ENCODE peak calls at places on chromosomes 13 and 19, in four cellular contexts. V, P, D and J are unnamed samples.

GRCh38 chr13:94249512-94249911 is 230.0 kb downstream of the DCT start:
- DNase-seq in P (peak; percentile 61), V (peak; percentile 39), D (no peak), J (no peak)

GRCh38 chr13:79405501-79405830 is 589 bp downstream of the RBM26 start:
- DNase-seq in V (no peak), P (peak; percentile 33), D (no peak), J (no peak)

GRCh38 chr13:111344471-111345191 is 24.2 kb downstream of the TEX29 start:
- DNase-seq in V (peak; percentile 91), D (no peak), P (no peak), J (no peak)

GRCh38 chr19:36032251-36033104 is at the start of gene CLIP3:
- DNase-seq in V (peak; percentile 91), P (no peak), D (peak; percentile 17), J (peak; percentile 81)

GRCh38 chr13:81051873-81052272 is 710.9 kb upstream of the SPRY2 start:
- DNase-seq in V (peak; percentile 36), P (no peak), D (no peak), J (no peak)

GRCh38 chr13:60051754-60052153 is 112.0 kb downstream of the DIAPH3 start:
- DNase-seq in D (no peak), V (no peak), P (no peak), J (no peak)

GRCh38 chr13:19927117-19927734 is 31.3 kb upstream of the ZMYM2 start:
- DNase-seq in P (peak; percentile 38), V (peak; percentile 22), D (no peak), J (no peak)

GRCh38 chr13:52846567-52847321 is 1.7 kb downstream of the PCDH8 start:
- DNase-seq in P (peak; percentile 21), V (peak; percentile 95), D (no peak), J (peak; percentile 19)

GRCh38 chr13:76677047-76677446 is 209.2 kb downstream of the KCTD12 start:
- DNase-seq in D (no peak), V (no peak), P (no peak), J (no peak)

GRCh38 chr13:112249644-112250610 is 126.2 kb upstream of the SPACA7 start:
- DNase-seq in P (no peak), V (peak; percentile 59), D (no peak), J (no peak)

GRCh38 chr13:104592127-104592526 is 1525.9 kb upstream of the SLC10A2 start:
- DNase-seq in P (peak; percentile 32), V (no peak), D (no peak), J (no peak)

GRCh38 chr13:97240789-97241734 is 18.9 kb downstream of the MBNL2 start:
- DNase-seq in V (no peak), D (no peak), P (no peak), J (no peak)
- H3K27ac ChIP-seq in V (no peak overlapping the region), D (no peak overlapping the region), P (no peak overlapping the region), J (peak overlapping the region; percentile 97)

DNA sequence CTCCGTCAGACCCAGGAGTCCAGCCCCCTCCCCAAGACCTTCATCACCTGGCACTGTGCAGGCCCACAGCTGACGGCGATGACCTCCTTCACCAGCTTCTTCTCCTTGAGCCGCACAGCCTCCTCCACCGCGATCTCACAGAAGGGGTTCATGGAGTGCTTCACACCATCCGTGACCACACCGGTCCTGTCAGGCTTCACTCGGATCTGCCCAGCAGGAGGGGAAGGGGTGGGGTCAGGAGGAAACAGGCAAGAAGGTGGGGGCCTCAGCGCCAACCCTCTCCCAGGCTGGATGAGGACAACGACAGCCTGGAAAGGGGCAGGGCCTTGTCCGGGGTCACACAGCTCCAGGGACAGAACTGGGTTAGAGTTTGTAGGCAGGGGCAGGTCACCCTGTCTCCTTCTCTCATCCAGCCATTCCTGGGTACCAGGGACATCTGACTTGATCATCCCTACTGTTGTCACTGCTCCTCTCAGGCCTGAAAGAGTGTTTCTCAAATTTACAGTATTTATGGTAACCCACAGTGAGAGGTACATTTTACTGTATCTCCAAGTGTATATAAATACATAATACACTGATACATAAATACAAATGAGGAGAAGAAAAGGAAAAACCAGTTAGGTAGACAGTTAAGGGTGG is 12.0 kb downstream of the ETFB start:
- DNase-seq in D (no peak), P (no peak), V (peak; percentile 56), J (no peak)
- H3K27ac ChIP-seq in D (no peak overlapping the region), P (no peak overlapping the region), V (peak overlapping the region; percentile 78), J (peak overlapping the region; percentile 96)

DNA sequence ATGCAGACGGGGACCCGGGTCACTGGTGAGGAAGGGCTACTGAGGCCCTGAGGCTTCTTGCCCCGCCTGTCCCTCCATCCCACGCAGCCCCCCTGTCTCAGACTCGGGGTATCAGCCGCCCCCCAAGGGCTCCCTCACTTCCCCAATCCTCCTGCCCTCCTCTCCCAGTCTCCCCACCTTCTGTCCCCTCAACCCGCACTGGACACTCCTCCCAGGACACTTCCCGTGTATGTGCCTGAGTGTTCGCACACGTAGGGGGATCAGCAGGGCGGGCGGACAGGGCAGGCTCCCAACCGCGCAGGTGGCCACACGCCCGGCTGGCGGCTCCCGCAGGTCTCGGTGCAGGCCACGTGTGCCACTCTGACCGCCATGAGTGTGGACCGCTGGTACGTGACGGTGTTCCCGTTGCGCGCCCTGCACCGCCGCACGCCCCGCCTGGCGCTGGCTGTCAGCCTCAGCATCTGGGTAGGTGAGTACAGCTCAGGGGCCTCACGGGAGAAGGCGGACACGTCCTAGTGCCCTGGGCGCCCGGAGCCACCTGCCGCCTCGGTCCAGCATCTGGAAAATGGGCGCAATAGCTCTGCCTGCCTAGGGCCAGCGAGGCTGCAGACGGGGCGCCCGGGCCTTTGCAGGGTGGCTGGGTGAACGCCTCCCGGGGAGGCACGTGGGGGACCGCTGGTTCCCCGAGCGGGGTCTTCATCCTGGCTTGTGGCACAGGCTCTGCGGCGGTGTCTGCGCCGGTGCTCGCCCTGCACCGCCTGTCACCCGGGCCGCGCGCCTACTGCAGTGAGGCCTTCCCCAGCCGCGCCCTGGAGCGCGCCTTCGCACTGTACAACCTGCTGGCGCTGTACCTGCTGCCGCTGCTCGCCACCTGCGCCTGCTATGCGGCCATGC is 2.3 kb downstream of the KISS1R start:
- DNase-seq in P (peak; percentile 52), V (peak; percentile 57), D (peak; percentile 44), J (no peak)
- H3K27ac ChIP-seq in P (no peak overlapping the region), V (no peak overlapping the region), D (peak overlapping the region; percentile 29), J (no peak overlapping the region)

GRCh38 chr13:47179321-47179720 is 282.5 kb upstream of the HTR2A start:
- DNase-seq in V (no peak), D (no peak), P (no peak), J (no peak)
- H3K27ac ChIP-seq in V (no peak overlapping the region), D (no peak overlapping the region), P (no peak overlapping the region), J (no peak overlapping the region)

DNA sequence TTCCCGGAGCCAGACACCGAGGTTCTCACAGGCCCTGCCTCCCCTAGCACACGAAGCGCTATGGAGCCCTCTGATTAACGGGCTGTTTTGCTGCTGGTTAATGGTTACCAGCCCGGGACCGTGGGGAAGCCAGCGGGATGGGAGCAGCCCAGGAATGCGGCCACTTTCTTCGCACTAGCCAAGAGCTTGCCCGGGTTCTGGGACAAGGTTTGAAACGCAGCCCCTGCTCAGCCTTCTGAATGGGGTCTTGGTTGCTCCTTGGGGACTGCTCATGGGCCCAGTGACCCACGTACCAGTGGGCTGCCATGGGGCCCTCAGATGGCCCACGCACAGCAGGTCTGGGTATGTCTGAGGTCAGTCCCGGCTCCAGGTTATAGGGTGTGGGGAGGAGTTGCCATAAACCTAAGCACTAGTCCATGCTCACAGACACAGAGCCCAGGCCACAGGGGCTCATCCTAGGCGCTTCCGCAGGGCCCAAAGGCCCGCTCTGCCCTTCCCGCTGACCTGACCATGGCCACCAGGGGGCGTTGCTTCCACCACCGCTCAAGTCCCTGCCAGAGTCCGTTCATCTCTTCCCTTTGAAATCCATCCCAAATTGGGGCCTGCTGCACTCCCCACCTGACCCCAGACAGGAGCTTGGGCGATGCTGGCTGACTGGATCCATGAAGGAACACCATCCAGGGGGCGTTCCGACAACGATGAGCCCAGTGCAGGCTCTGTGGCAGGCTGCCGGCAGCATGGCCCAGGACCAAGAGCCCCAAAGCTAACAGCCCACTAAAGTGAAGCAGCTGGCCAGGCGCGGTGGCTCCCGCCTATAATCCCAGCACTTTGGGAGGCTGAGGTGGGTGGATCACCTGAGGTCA is 31.5 kb upstream of the ISYNA1 start:
- DNase-seq in P (no peak), V (peak; percentile 82), D (peak; percentile 49), J (peak; percentile 18)
- H3K27ac ChIP-seq in P (no peak overlapping the region), V (no peak overlapping the region), D (no peak overlapping the region), J (no peak overlapping the region)

DNA sequence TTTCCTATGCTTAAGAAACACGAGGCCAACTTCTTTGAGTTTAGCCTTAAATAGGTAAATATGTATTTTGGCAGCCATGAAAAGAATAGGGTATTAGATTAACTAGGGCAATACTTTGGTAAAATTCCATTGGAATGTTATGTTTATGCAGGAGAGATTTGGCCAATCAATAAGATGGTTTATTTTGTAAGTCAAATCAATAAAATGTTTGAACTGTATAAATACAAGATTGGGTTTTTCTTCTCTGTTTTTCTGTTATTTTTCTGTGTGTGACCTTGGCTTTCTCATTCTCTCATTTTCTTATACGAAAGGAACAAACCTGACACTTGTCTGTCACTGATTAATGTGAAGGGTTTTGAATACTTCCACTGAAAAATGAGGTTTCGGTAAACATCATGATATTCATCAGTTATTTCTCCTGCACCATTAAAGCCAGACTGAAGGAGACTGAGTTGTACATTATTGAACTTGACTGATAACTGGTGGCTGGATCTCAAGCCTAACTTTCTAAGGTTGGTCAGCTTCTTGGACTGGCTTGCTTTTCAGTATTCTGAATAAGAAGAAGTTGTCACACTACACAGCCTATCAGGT is 8.6 kb downstream of the FRY start:
- DNase-seq in V (no peak), D (no peak), P (no peak), J (no peak)
- H3K27ac ChIP-seq in V (no peak overlapping the region), D (no peak overlapping the region), P (no peak overlapping the region), J (no peak overlapping the region)

DNA sequence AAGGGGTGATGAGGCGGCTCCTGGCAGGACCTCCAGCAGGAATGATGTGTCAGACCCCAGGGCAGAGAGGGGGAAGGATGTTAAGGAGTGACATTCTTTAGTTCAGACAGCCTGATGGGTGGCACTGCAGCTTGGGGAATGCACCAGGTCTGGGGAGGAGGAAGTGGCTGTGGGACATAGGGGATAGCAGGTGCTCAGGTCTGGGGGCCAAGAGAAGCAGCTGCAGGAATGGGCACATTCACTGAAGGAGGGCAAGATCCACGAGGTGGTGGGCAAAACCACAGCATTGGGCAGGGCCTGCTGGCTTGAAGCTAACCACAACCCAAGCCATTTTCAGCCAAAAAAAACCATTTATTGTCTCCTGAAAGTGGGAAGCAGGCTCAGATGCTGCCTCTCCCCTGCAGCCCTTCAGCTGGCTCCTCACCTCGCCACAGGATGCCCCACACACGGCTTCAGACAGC is 26.5 kb downstream of the COMP start:
- DNase-seq in D (no peak), P (no peak), V (no peak), J (no peak)
- H3K27ac ChIP-seq in D (no peak overlapping the region), P (peak overlapping the region; percentile 11), V (no peak overlapping the region), J (no peak overlapping the region)